ENCODE peak calls at places on chromosomes 1 and 21, in ten cellular contexts. N is fibroblast of lung, R is neural progenitor cell, T is neuronal stem cell, U is IMR-90, E is sigmoid colon, D is uterus, K is GM23338, M is adipocyte, F is cardiac muscle cell. H is an unnamed sample. For H3K27me3 and H3K4me1, the result is how much of the 10 kb centered on the place peaks cover.

GRCh38 chr1:229769006-229769405 is 143.0 kb downstream of the URB2 start:
- DNase-seq in E (no peak), N (no peak), U (no peak), M (no peak), D (no peak), F (no peak), R (no peak), K (no peak), T (no peak), H (no peak)

GRCh38 chr1:111778541-111779051 is 22.9 kb downstream of the DDX20 start:
- DNase-seq in N (no peak), T (peak), K (peak), U (no peak), R (peak), E (no peak), M (peak), D (no peak), F (peak), H (no peak)

GRCh38 chr1:29563092-29563491 is 326.8 kb downstream of the PTPRU start:
- DNase-seq in R (no peak), U (no peak), D (no peak), M (no peak), T (no peak), F (no peak), E (no peak), K (peak), N (no peak), H (no peak)

GRCh38 chr21:16358021-16358420 is 628.2 kb downstream of the USP25 start:
- DNase-seq in M (no peak), D (no peak), E (no peak), R (no peak), F (peak), K (no peak), N (peak), U (no peak), T (no peak), H (no peak)

GRCh38 chr1:206895837-206896242 is 1.4 kb upstream of the IL24 start:
- DNase-seq in K (no peak), N (peak), E (no peak), T (no peak), R (no peak), M (peak), D (no peak), U (peak), F (peak), H (peak)

GRCh38 chr1:203678943-203679661 is 52.5 kb downstream of the ATP2B4 start:
- DNase-seq in M (no peak), T (no peak), N (no peak), F (no peak), D (no peak), K (no peak), E (no peak), R (no peak), U (no peak), H (peak)

GRCh38 chr1:22317231-22317919 is 134.3 kb upstream of the ZBTB40 start:
- DNase-seq in U (no peak), E (no peak), F (peak), T (peak), M (no peak), D (no peak), R (peak), K (peak), N (no peak), H (no peak)

GRCh38 chr1:157284446-157284845 is 146.3 kb upstream of the ETV3 start:
- DNase-seq in E (no peak), U (no peak), D (no peak), T (no peak), N (no peak), R (no peak), F (no peak), M (no peak), K (no peak), H (no peak)

GRCh38 chr21:30101967-30102366 is 64.6 kb downstream of the CLDN17 start:
- DNase-seq in F (no peak), M (no peak), N (no peak), E (no peak), R (no peak), T (no peak), U (no peak), K (no peak), D (no peak), H (no peak)

GRCh38 chr1:101732221-101732620 is 264.5 kb downstream of the OLFM3 start:
- DNase-seq in T (no peak), M (no peak), R (no peak), N (no peak), K (no peak), E (no peak), U (no peak), D (no peak), F (no peak), H (no peak)

GRCh38 chr1:169892819-169893644 is 664 bp downstream of the SCYL3 start:
- DNase-seq in E (peak), D (peak), N (peak), U (peak), T (no peak), R (peak), K (no peak), M (peak), F (peak), H (no peak)

GRCh38 chr1:119732465-119733168 is 20.9 kb downstream of the PHGDH start:
- DNase-seq in F (peak), N (no peak), M (no peak), D (no peak), R (no peak), T (no peak), U (no peak), E (no peak), K (no peak), H (no peak)

DNA sequence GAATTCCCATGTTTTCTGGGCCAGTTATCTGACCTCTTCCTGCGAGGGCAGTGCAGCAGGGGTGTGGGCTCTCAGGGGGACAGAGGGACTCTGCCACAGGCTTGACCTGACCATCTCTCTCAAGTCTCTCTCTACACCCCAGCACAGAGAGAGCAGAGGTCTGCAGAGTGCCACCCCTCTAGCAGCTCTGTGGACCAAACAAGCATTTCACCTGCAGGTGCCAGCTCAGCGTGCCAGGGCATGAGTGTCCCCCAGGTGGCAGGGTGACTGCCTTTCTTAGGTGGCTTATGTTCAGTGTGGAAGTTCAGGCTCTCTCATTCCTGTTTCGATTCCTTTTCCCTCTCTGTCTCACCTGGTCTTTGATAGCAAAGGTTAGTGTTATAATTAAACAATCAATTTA is 191.3 kb downstream of the CACNA1E start:
- DNase-seq in T (no peak), R (no peak), U (no peak), M (no peak), F (no peak), N (no peak), D (no peak), E (no peak), K (peak), H (no peak)
- H3K27me3 ChIP-seq in T (under half), R (under half), U (under half), M (under half), F (under half), N (under half), D (under half), E (under half), K (under half), H (under half)

GRCh38 chr1:168443356-168443755 is 100.4 kb downstream of the XCL2 start:
- DNase-seq in K (no peak), D (no peak), T (no peak), R (no peak), E (no peak), N (no peak), F (no peak), U (no peak), M (no peak), H (no peak)

GRCh38 chr1:168439451-168440375 is 104.1 kb downstream of the XCL2 start:
- DNase-seq in M (peak), R (peak), U (peak), K (peak), D (peak), T (peak), F (peak), N (peak), E (peak), H (peak)

GRCh38 chr1:168443899-168444298 is 99.9 kb downstream of the XCL2 start:
- DNase-seq in D (no peak), N (no peak), T (no peak), F (no peak), R (no peak), M (no peak), K (no peak), E (no peak), U (no peak), H (no peak)

GRCh38 chr1:168441745-168442144 is 102.1 kb downstream of the XCL2 start:
- DNase-seq in R (no peak), K (no peak), D (no peak), T (no peak), E (no peak), U (peak), F (no peak), N (no peak), M (peak), H (no peak)

GRCh38 chr1:168442931-168443330 is 100.9 kb downstream of the XCL2 start:
- DNase-seq in F (no peak), E (no peak), U (no peak), D (no peak), N (no peak), K (no peak), M (no peak), R (no peak), T (no peak), H (no peak)
- H3K4me1 ChIP-seq in F (under half), E (under half), U (under half), D (under half), N (under half), K (under half), M (under half), R (under half), T (under half), H (under half)

DNA sequence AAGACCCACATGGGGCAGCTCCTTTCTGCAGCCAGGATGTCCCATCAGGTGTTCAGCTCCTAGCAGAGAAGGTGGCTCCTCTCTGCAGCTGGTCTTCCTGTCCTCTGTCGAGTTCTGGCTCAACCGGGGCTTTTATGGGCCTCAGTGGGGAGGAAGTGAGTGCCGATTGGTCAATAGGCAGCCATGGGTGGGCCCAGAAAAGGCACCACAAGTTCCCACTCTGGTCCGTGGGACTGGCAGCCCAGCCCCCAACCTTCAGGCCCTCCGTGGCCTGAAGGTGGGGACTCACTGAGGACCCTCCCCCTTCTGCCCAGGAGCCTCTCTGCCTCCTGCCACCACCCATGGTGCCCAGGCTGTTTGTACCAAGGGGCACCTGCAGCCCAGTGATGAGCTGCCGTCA is 161.7 kb upstream of the DUSP10 start:
- DNase-seq in U (no peak), R (no peak), N (no peak), E (no peak), F (no peak), T (no peak), M (no peak), K (no peak), D (no peak), H (no peak)
- H3K27me3 ChIP-seq in U (under half), R (under half), N (under half), E (under half), F (under half), T (under half), M (under half), K (under half), D (under half), H (under half)

DNA sequence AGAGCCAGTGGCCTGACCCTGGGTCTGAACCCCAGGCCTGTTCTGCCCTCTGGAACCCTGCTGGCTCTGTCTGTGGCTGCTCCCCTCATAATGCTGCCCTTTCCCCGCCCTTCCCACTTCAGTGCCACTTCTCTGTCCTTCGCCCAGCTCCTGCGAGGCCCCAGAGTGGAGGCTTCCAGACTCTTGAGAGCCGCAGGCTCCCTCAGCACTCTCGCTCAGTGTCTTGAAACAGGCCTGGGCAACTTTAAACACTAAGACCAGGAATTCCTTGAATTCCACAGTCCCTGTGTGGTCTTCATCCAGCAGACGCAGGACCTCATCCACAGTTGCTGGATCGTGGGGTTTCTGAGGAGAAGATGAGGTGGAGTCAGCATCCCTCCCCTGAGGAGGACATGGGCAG is 3.5 kb downstream of the CRNN start:
- DNase-seq in M (no peak), E (no peak), U (peak), R (no peak), F (peak), N (no peak), T (no peak), K (peak), D (no peak), H (no peak)
- H3K4me1 ChIP-seq in M (under half), E (under half), U (under half), R (under half), F (under half), N (under half), T (under half), K (under half), D (under half), H (under half)